ENCODE peak calls at places on chromosomes 12 and 14, in five cellular contexts. V is T-cell, F is ACHN, W is BE2C, B is lower leg skin. C is an unnamed sample.

GRCh38 chr12:4148418-4149056 is 125.0 kb upstream of the CCND2 start:
- DNase-seq in V (peak), F (no peak), W (no peak), B (peak), C (no peak)

GRCh38 chr14:29584992-29585391 is 342.7 kb downstream of the PRKD1 start:
- DNase-seq in V (no peak), F (peak), W (no peak), B (no peak), C (no peak)

GRCh38 chr12:120287491-120287890 is 4.2 kb downstream of the RNU4-2 start:
- DNase-seq in V (no peak), F (no peak), W (no peak), B (no peak), C (no peak)

GRCh38 chr12:21823581-21823980 is 49.1 kb upstream of the KCNJ8 start:
- DNase-seq in V (no peak), F (peak), W (no peak), B (peak), C (no peak)

GRCh38 chr12:13627536-13627935 is 353.9 kb downstream of the GRIN2B start:
- DNase-seq in V (no peak), F (no peak), W (no peak), B (no peak), C (no peak)

GRCh38 chr12:12273291-12273957 is 6.6 kb upstream of the LRP6 start:
- DNase-seq in V (no peak), F (no peak), W (no peak), B (no peak), C (no peak)

GRCh38 chr12:115149685-115150378 is 465.9 kb upstream of the TBX3 start:
- DNase-seq in V (no peak), F (no peak), W (no peak), B (no peak), C (no peak)

GRCh38 chr12:105382771-105383632 is 52.5 kb downstream of the C12orf75 start:
- DNase-seq in V (no peak), F (peak), W (peak), B (no peak), C (peak)

GRCh38 chr14:102508774-102509743 is 517 bp downstream of the ANKRD9 start:
- DNase-seq in V (peak), F (peak), W (peak), B (peak), C (peak)

GRCh38 chr12:19529933-19530630 is 90.8 kb downstream of the AEBP2 start:
- DNase-seq in V (no peak), F (peak), W (peak), B (no peak), C (peak)

GRCh38 chr12:46186088-46186487 is 82.8 kb downstream of the SLC38A1 start:
- DNase-seq in V (no peak), F (no peak), W (no peak), B (no peak), C (no peak)

GRCh38 chr12:101582937-101583336 is 11.8 kb upstream of the MYBPC1 start:
- DNase-seq in V (no peak), F (no peak), W (no peak), B (no peak), C (no peak)

GRCh38 chr14:105460116-105460515 is 14.5 kb upstream of the CRIP2 start:
- DNase-seq in V (no peak), F (no peak), W (no peak), B (no peak), C (no peak)

GRCh38 chr14:103520657-103521437 is 1.8 kb downstream of the CKB start:
- DNase-seq in V (peak), F (peak), W (peak), B (peak), C (peak)

GRCh38 chr12:13889913-13890312 is 91.5 kb downstream of the GRIN2B start:
- DNase-seq in V (no peak), F (no peak), W (no peak), B (no peak), C (no peak)

GRCh38 chr12:93127107-93127560 is 198.0 kb upstream of the EEA1 start:
- DNase-seq in V (no peak), F (no peak), W (no peak), B (no peak), C (no peak)

GRCh38 chr14:104120281-104120741 is 18.1 kb upstream of the KIF26A start:
- DNase-seq in V (no peak), F (no peak), W (no peak), B (peak), C (no peak)

GRCh38 chr14:89196561-89196960 is 220.5 kb downstream of the FOXN3 start:
- DNase-seq in V (no peak), F (no peak), W (no peak), B (no peak), C (no peak)

GRCh38 chr14:89899917-89900680 is 54.4 kb downstream of the EFCAB11 start:
- DNase-seq in V (peak), F (peak), W (peak), B (no peak), C (peak)

GRCh38 chr14:23570806-23571483 is 3.4 kb upstream of the AP1G2 start:
- DNase-seq in V (no peak), F (no peak), W (no peak), B (peak), C (no peak)

GRCh38 chr12:11202811-11203210 is 16.1 kb upstream of the TAS2R42 start:
- DNase-seq in V (no peak), F (no peak), W (no peak), B (no peak), C (no peak)

GRCh38 chr12:42281281-42281680 is 43.2 kb upstream of the YAF2 start:
- DNase-seq in V (no peak), F (no peak), W (no peak), B (no peak), C (no peak)

GRCh38 chr14:73749706-73750105 is 35.5 kb upstream of the PNMA1 start:
- DNase-seq in V (no peak), F (no peak), W (no peak), B (no peak), C (no peak)

C was measured in SK-N-SH.